ENCODE peak calls at places on chromosomes 13 and 19, in seven cellular contexts. Y is fibroblast of the conjunctiva, A is amniotic stem cell, W is H54, Z is Daoy, D is nephron progenitor cell, H is GDM1. M is an unnamed sample.

GRCh38 chr19:17159466-17160393 is 55.4 kb upstream of the USE1 start:
- DNase-seq in W (no peak), D (no peak), Z (no peak), Y (no peak), A (no peak), H (no peak), M (peak)

GRCh38 chr19:5775668-5776309 is 8.8 kb downstream of the PRR22 start:
- DNase-seq in A (peak), Y (peak), Z (no peak), H (no peak), D (no peak), W (no peak), M (no peak)

GRCh38 chr13:103168901-103169508 is 102.8 kb upstream of the SLC10A2 start:
- DNase-seq in D (no peak), Y (no peak), A (no peak), W (no peak), H (no peak), Z (peak), M (no peak)

GRCh38 chr13:110305001-110305400 is 2.0 kb downstream of the COL4A1 start:
- DNase-seq in Z (no peak), H (no peak), A (no peak), Y (no peak), W (no peak), D (no peak), M (no peak)

GRCh38 chr19:1017115-1017905 is 3.6 kb downstream of the TMEM259 start:
- DNase-seq in W (no peak), H (no peak), D (no peak), Z (no peak), A (no peak), Y (no peak), M (no peak)

GRCh38 chr13:100051070-100051469 is 37.8 kb upstream of the PCCA start:
- DNase-seq in D (no peak), H (no peak), A (no peak), Z (no peak), Y (no peak), W (no peak), M (peak)

GRCh38 chr13:107574517-107575215 is 640.7 kb downstream of the LIG4 start:
- DNase-seq in D (no peak), Y (no peak), Z (no peak), H (no peak), A (no peak), W (no peak), M (no peak)

GRCh38 chr13:20969182-20969581 is 66.6 kb upstream of the XPO4 start:
- DNase-seq in W (no peak), D (no peak), Y (no peak), H (no peak), Z (peak), A (no peak), M (no peak)

GRCh38 chr19:32457540-32457939 is 52.0 kb downstream of the DPY19L3 start:
- DNase-seq in W (no peak), A (no peak), Z (no peak), D (no peak), Y (no peak), H (no peak), M (no peak)

GRCh38 chr13:75195479-75196111 is 286.4 kb downstream of the TBC1D4 start:
- DNase-seq in D (peak), A (no peak), Z (no peak), Y (peak), W (no peak), H (no peak), M (peak)

GRCh38 chr19:56538761-56539263 is at the start of gene ZFP28:
- DNase-seq in D (peak), Z (no peak), A (no peak), Y (peak), W (peak), H (peak), M (peak)

GRCh38 chr13:95707035-95707434 is 30.1 kb downstream of the DNAJC3 start:
- DNase-seq in H (no peak), W (no peak), Z (no peak), A (no peak), Y (no peak), D (no peak), M (no peak)

M was measured in ELF-1.